ENCODE peak calls at places on chromosome 3, in eight cellular contexts. One of them, this sample, is unnamed.

GRCh38 chr3:133115178-133115577 is 77.0 kb downstream of the TMEM108 start:
- DNase-seq in body of pancreas: no peak
- DNase-seq in neural progenitor cell: no peak
- DNase-seq in neural crest cell: no peak
- DNase-seq in Peyer's patch: no peak
- DNase-seq in colonic mucosa: no peak
- DNase-seq in breast epithelium: no peak
- DNase-seq in heart left ventricle: no peak
- DNase-seq in this sample: no peak

GRCh38 chr3:46721009-46721408 is 3.3 kb upstream of the PRSS50 start:
- DNase-seq in breast epithelium: no peak
- DNase-seq in neural crest cell: no peak
- DNase-seq in Peyer's patch: no peak
- DNase-seq in heart left ventricle: no peak
- DNase-seq in body of pancreas: no peak
- DNase-seq in neural progenitor cell: no peak
- DNase-seq in colonic mucosa: no peak
- DNase-seq in this sample: no peak

GRCh38 chr3:114411811-114412803 is 118.3 kb downstream of the TIGIT start:
- DNase-seq in body of pancreas: no peak
- DNase-seq in heart left ventricle: peak
- DNase-seq in breast epithelium: no peak
- DNase-seq in neural crest cell: no peak
- DNase-seq in Peyer's patch: no peak
- DNase-seq in colonic mucosa: no peak
- DNase-seq in neural progenitor cell: no peak
- DNase-seq in this sample: no peak

GRCh38 chr3:8503871-8504610 is 2.4 kb downstream of the LMCD1 start:
- DNase-seq in colonic mucosa: no peak
- DNase-seq in body of pancreas: no peak
- DNase-seq in neural progenitor cell: no peak
- DNase-seq in neural crest cell: no peak
- DNase-seq in Peyer's patch: no peak
- DNase-seq in heart left ventricle: no peak
- DNase-seq in breast epithelium: no peak
- DNase-seq in this sample: no peak

GRCh38 chr3:133209871-133210550 is 171.8 kb downstream of the TMEM108 start:
- DNase-seq in body of pancreas: no peak
- DNase-seq in neural crest cell: no peak
- DNase-seq in colonic mucosa: no peak
- DNase-seq in Peyer's patch: no peak
- DNase-seq in neural progenitor cell: peak
- DNase-seq in heart left ventricle: no peak
- DNase-seq in breast epithelium: no peak
- DNase-seq in this sample: no peak

GRCh38 chr3:39191103-39191502 is 1.3 kb downstream of the XIRP1 start:
- DNase-seq in heart left ventricle: no peak
- DNase-seq in neural progenitor cell: peak
- DNase-seq in Peyer's patch: no peak
- DNase-seq in breast epithelium: no peak
- DNase-seq in body of pancreas: no peak
- DNase-seq in neural crest cell: no peak
- DNase-seq in colonic mucosa: no peak
- DNase-seq in this sample: no peak

GRCh38 chr3:23487015-23487414 is 283.9 kb downstream of the UBE2E2 start:
- DNase-seq in heart left ventricle: no peak
- DNase-seq in neural progenitor cell: no peak
- DNase-seq in Peyer's patch: no peak
- DNase-seq in breast epithelium: no peak
- DNase-seq in colonic mucosa: no peak
- DNase-seq in body of pancreas: no peak
- DNase-seq in neural crest cell: no peak
- DNase-seq in this sample: no peak

GRCh38 chr3:194773666-194774455 is 88.2 kb downstream of the FAM43A start:
- DNase-seq in Peyer's patch: peak
- DNase-seq in breast epithelium: no peak
- DNase-seq in body of pancreas: no peak
- DNase-seq in colonic mucosa: peak
- DNase-seq in neural progenitor cell: no peak
- DNase-seq in neural crest cell: no peak
- DNase-seq in heart left ventricle: no peak
- DNase-seq in this sample: no peak

GRCh38 chr3:132401255-132401654 is 16.0 kb upstream of the DNAJC13 start:
- DNase-seq in heart left ventricle: no peak
- DNase-seq in body of pancreas: no peak
- DNase-seq in Peyer's patch: no peak
- DNase-seq in breast epithelium: no peak
- DNase-seq in neural crest cell: no peak
- DNase-seq in neural progenitor cell: no peak
- DNase-seq in colonic mucosa: no peak
- DNase-seq in this sample: no peak

GRCh38 chr3:32885283-32885935 is 66.0 kb upstream of the CCR4 start:
- DNase-seq in neural crest cell: no peak
- DNase-seq in neural progenitor cell: no peak
- DNase-seq in breast epithelium: no peak
- DNase-seq in colonic mucosa: no peak
- DNase-seq in Peyer's patch: no peak
- DNase-seq in heart left ventricle: no peak
- DNase-seq in body of pancreas: no peak
- DNase-seq in this sample: no peak

GRCh38 chr3:10524799-10525301 is 19.5 kb upstream of the ATP2B2 start:
- DNase-seq in neural progenitor cell: no peak
- DNase-seq in heart left ventricle: no peak
- DNase-seq in colonic mucosa: no peak
- DNase-seq in breast epithelium: peak
- DNase-seq in body of pancreas: no peak
- DNase-seq in Peyer's patch: peak
- DNase-seq in neural crest cell: no peak
- DNase-seq in this sample: no peak

GRCh38 chr3:129612350-129613204 is 6.1 kb upstream of the PLXND1 start:
- DNase-seq in Peyer's patch: no peak
- DNase-seq in colonic mucosa: no peak
- DNase-seq in body of pancreas: no peak
- DNase-seq in heart left ventricle: no peak
- DNase-seq in breast epithelium: no peak
- DNase-seq in neural crest cell: no peak
- DNase-seq in neural progenitor cell: no peak
- DNase-seq in this sample: peak

GRCh38 chr3:71548995-71549394 is 34.5 kb downstream of the FOXP1 start:
- DNase-seq in heart left ventricle: no peak
- DNase-seq in neural progenitor cell: no peak
- DNase-seq in Peyer's patch: no peak
- DNase-seq in neural crest cell: no peak
- DNase-seq in body of pancreas: no peak
- DNase-seq in colonic mucosa: no peak
- DNase-seq in breast epithelium: no peak
- DNase-seq in this sample: no peak

GRCh38 chr3:106006001-106006400 is 137.2 kb upstream of the CBLB start:
- DNase-seq in heart left ventricle: no peak
- DNase-seq in Peyer's patch: peak
- DNase-seq in breast epithelium: no peak
- DNase-seq in neural crest cell: no peak
- DNase-seq in body of pancreas: peak
- DNase-seq in neural progenitor cell: no peak
- DNase-seq in colonic mucosa: no peak
- DNase-seq in this sample: no peak

GRCh38 chr3:72604287-72604686 is 244.0 kb downstream of the SHQ1 start:
- DNase-seq in neural crest cell: no peak
- DNase-seq in Peyer's patch: no peak
- DNase-seq in breast epithelium: no peak
- DNase-seq in heart left ventricle: no peak
- DNase-seq in body of pancreas: no peak
- DNase-seq in colonic mucosa: no peak
- DNase-seq in neural progenitor cell: no peak
- DNase-seq in this sample: no peak

GRCh38 chr3:163722421-163722820 is 1355.9 kb downstream of the SI start:
- DNase-seq in neural progenitor cell: no peak
- DNase-seq in breast epithelium: no peak
- DNase-seq in neural crest cell: no peak
- DNase-seq in colonic mucosa: no peak
- DNase-seq in heart left ventricle: no peak
- DNase-seq in Peyer's patch: no peak
- DNase-seq in body of pancreas: no peak
- DNase-seq in this sample: no peak

GRCh38 chr3:9713142-9713541 is 9.5 kb downstream of the CPNE9 start:
- DNase-seq in neural progenitor cell: no peak
- DNase-seq in breast epithelium: no peak
- DNase-seq in Peyer's patch: no peak
- DNase-seq in heart left ventricle: no peak
- DNase-seq in neural crest cell: no peak
- DNase-seq in body of pancreas: no peak
- DNase-seq in colonic mucosa: no peak
- DNase-seq in this sample: no peak

GRCh38 chr3:192445768-192446644 is 281.3 kb downstream of the FGF12 start:
- DNase-seq in heart left ventricle: no peak
- DNase-seq in Peyer's patch: no peak
- DNase-seq in colonic mucosa: no peak
- DNase-seq in neural progenitor cell: peak
- DNase-seq in breast epithelium: no peak
- DNase-seq in body of pancreas: no peak
- DNase-seq in neural crest cell: no peak
- DNase-seq in this sample: no peak

GRCh38 chr3:120684896-120685295 is 2.9 kb upstream of the HGD start:
- DNase-seq in neural crest cell: no peak
- DNase-seq in breast epithelium: no peak
- DNase-seq in Peyer's patch: no peak
- DNase-seq in heart left ventricle: no peak
- DNase-seq in body of pancreas: no peak
- DNase-seq in colonic mucosa: no peak
- DNase-seq in neural progenitor cell: no peak
- DNase-seq in this sample: no peak

GRCh38 chr3:127072971-127073851 is 90.3 kb downstream of the PLXNA1 start:
- DNase-seq in Peyer's patch: no peak
- DNase-seq in body of pancreas: no peak
- DNase-seq in colonic mucosa: no peak
- DNase-seq in neural crest cell: no peak
- DNase-seq in neural progenitor cell: no peak
- DNase-seq in heart left ventricle: no peak
- DNase-seq in breast epithelium: no peak
- DNase-seq in this sample: no peak

DNA sequence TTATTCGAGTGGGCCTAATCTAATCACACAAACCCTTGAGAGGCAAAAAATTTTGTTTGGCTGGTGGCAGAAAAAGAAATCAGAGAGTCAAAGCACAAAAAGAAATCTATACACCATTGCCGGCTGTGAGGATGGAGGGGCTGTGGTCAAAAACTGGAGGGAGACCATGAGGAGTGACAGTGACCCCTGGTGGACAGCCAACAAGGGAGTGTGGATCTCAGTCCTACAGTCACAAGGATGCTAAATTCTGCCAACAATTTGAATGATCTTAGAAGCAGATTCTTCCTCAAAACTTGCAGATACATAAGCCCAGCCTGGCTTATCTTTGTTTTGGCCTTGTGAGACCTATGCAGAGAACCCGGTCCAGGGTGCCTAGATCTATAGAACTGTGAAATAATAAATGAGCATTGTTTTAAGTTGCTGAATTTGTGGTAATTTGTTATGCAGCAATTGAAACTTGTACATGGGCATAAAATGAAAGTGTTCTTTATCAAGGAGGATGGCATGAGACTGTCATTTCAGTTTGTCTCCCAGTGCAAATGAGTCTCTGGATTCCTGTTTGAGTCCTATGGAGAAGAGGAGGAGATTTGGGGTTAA is 103.0 kb upstream of the ARHGEF26 start:
- DNase-seq in neural crest cell: peak
- DNase-seq in Peyer's patch: peak
- DNase-seq in body of pancreas: no peak
- DNase-seq in neural progenitor cell: peak
- DNase-seq in colonic mucosa: peak
- DNase-seq in breast epithelium: no peak
- DNase-seq in heart left ventricle: no peak
- DNase-seq in this sample: peak
- TF ChIP-seq CTCF in neural crest cell: peak
- TF ChIP-seq CTCF in Peyer's patch: no peak
- TF ChIP-seq CTCF in body of pancreas: no peak
- TF ChIP-seq CTCF in neural progenitor cell: peak
- TF ChIP-seq CTCF in colonic mucosa: peak
- TF ChIP-seq CTCF in breast epithelium: no peak
- TF ChIP-seq CTCF in heart left ventricle: no peak
- TF ChIP-seq CTCF in this sample: peak

DNA sequence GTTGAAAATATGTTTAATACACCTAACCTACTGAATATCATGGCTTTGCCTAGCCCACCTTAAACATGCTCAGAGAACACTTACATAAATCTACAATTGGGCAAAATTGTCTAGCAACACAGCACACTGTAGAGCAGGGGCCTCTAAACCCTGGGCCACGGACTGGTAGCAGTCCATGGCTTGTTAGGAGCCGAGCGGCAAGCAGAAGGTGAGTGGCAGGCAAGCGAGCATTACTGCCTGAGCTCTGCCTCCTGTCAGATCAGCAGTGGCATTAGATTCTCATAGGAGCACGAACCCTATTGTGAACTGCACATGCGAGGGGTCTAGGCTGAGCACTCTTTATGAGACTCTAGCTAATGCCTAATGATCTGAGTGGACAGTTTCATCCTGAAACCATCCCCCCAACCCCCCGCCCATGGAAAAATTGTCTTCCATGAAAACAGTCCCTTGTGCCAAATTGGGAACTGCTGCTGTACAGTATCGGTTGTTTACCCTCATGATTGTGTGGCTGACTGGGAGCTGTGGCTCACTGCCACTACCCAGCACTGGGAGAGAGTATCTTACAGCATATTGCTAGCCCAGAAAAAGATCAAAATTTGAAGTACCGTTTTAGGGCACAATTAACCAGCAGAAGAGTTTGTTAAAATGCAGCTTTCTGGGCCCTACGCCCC is 26.1 kb downstream of the CMSS1 start:
- DNase-seq in heart left ventricle: no peak
- DNase-seq in body of pancreas: peak
- DNase-seq in neural crest cell: no peak
- DNase-seq in Peyer's patch: no peak
- DNase-seq in breast epithelium: no peak
- DNase-seq in neural progenitor cell: no peak
- DNase-seq in colonic mucosa: no peak
- DNase-seq in this sample: no peak
- TF ChIP-seq CTCF in heart left ventricle: no peak
- TF ChIP-seq CTCF in body of pancreas: no peak
- TF ChIP-seq CTCF in neural crest cell: no peak
- TF ChIP-seq CTCF in Peyer's patch: no peak
- TF ChIP-seq CTCF in breast epithelium: no peak
- TF ChIP-seq CTCF in neural progenitor cell: no peak
- TF ChIP-seq CTCF in colonic mucosa: no peak
- TF ChIP-seq CTCF in this sample: peak

GRCh38 chr3:168467085-168467714 is 371.5 kb upstream of the GOLIM4 start:
- DNase-seq in neural crest cell: no peak
- DNase-seq in breast epithelium: no peak
- DNase-seq in Peyer's patch: no peak
- DNase-seq in heart left ventricle: peak
- DNase-seq in body of pancreas: no peak
- DNase-seq in neural progenitor cell: peak
- DNase-seq in colonic mucosa: peak
- DNase-seq in this sample: no peak
- TF ChIP-seq CTCF in neural crest cell: peak
- TF ChIP-seq CTCF in breast epithelium: no peak
- TF ChIP-seq CTCF in Peyer's patch: no peak
- TF ChIP-seq CTCF in heart left ventricle: peak
- TF ChIP-seq CTCF in body of pancreas: no peak
- TF ChIP-seq CTCF in neural progenitor cell: peak
- TF ChIP-seq CTCF in colonic mucosa: no peak
- TF ChIP-seq CTCF in this sample: no peak

GRCh38 chr3:196985954-196986885 is 17.6 kb upstream of the PIGZ start:
- DNase-seq in heart left ventricle: no peak
- DNase-seq in body of pancreas: no peak
- DNase-seq in colonic mucosa: no peak
- DNase-seq in breast epithelium: no peak
- DNase-seq in Peyer's patch: no peak
- DNase-seq in neural progenitor cell: no peak
- DNase-seq in neural crest cell: no peak
- DNase-seq in this sample: no peak
- TF ChIP-seq CTCF in heart left ventricle: no peak
- TF ChIP-seq CTCF in body of pancreas: no peak
- TF ChIP-seq CTCF in colonic mucosa: no peak
- TF ChIP-seq CTCF in breast epithelium: no peak
- TF ChIP-seq CTCF in Peyer's patch: no peak
- TF ChIP-seq CTCF in neural progenitor cell: peak
- TF ChIP-seq CTCF in neural crest cell: peak
- TF ChIP-seq CTCF in this sample: no peak